ENCODE peak calls at places on chromosomes 2 and 18, in eight cellular contexts. One of them, this sample, is unnamed.

GRCh38 chr2:96239745-96240264 is 26.0 kb downstream of the TMEM127 start:
- DNase-seq in fibroblast of the aortic adventitia: no peak
- DNase-seq in lower lobe of right lung: no peak
- DNase-seq in RWPE2: no peak
- DNase-seq in IMR-90: no peak
- DNase-seq in fibroblast of mammary gland: no peak
- DNase-seq in fibroblast of lung: no peak
- DNase-seq in right atrium auricular region: no peak
- DNase-seq in this sample: peak

GRCh38 chr18:29969876-29970275 is 1072.7 kb downstream of the DSC3 start:
- DNase-seq in fibroblast of the aortic adventitia: no peak
- DNase-seq in lower lobe of right lung: no peak
- DNase-seq in RWPE2: no peak
- DNase-seq in IMR-90: no peak
- DNase-seq in fibroblast of mammary gland: no peak
- DNase-seq in fibroblast of lung: no peak
- DNase-seq in right atrium auricular region: no peak
- DNase-seq in this sample: no peak

GRCh38 chr2:32832821-32833220 is 113.9 kb upstream of the LTBP1 start:
- DNase-seq in fibroblast of the aortic adventitia: peak
- DNase-seq in lower lobe of right lung: no peak
- DNase-seq in RWPE2: no peak
- DNase-seq in IMR-90: peak
- DNase-seq in fibroblast of mammary gland: peak
- DNase-seq in fibroblast of lung: peak
- DNase-seq in right atrium auricular region: no peak
- DNase-seq in this sample: peak

GRCh38 chr18:32308493-32309120 is 118.8 kb downstream of the MEP1B start:
- DNase-seq in fibroblast of the aortic adventitia: peak
- DNase-seq in lower lobe of right lung: no peak
- DNase-seq in RWPE2: no peak
- DNase-seq in IMR-90: peak
- DNase-seq in fibroblast of mammary gland: peak
- DNase-seq in fibroblast of lung: peak
- DNase-seq in right atrium auricular region: no peak
- DNase-seq in this sample: no peak

GRCh38 chr18:75659535-75660023 is 232.1 kb upstream of the SMIM21 start:
- DNase-seq in fibroblast of the aortic adventitia: no peak
- DNase-seq in lower lobe of right lung: no peak
- DNase-seq in RWPE2: no peak
- DNase-seq in IMR-90: no peak
- DNase-seq in fibroblast of mammary gland: no peak
- DNase-seq in fibroblast of lung: no peak
- DNase-seq in right atrium auricular region: no peak
- DNase-seq in this sample: no peak

GRCh38 chr2:232310189-232310588 is 68.4 kb upstream of the ALPP start:
- DNase-seq in fibroblast of the aortic adventitia: no peak
- DNase-seq in lower lobe of right lung: no peak
- DNase-seq in RWPE2: no peak
- DNase-seq in IMR-90: no peak
- DNase-seq in fibroblast of mammary gland: no peak
- DNase-seq in fibroblast of lung: no peak
- DNase-seq in right atrium auricular region: no peak
- DNase-seq in this sample: no peak

GRCh38 chr2:235049719-235050118 is 97.9 kb downstream of the SH3BP4 start:
- DNase-seq in fibroblast of the aortic adventitia: no peak
- DNase-seq in lower lobe of right lung: no peak
- DNase-seq in RWPE2: no peak
- DNase-seq in IMR-90: no peak
- DNase-seq in fibroblast of mammary gland: no peak
- DNase-seq in fibroblast of lung: no peak
- DNase-seq in right atrium auricular region: no peak
- DNase-seq in this sample: no peak

GRCh38 chr2:197972017-197972416 is 167.6 kb downstream of the PLCL1 start:
- DNase-seq in fibroblast of the aortic adventitia: peak
- DNase-seq in lower lobe of right lung: no peak
- DNase-seq in RWPE2: no peak
- DNase-seq in IMR-90: peak
- DNase-seq in fibroblast of mammary gland: peak
- DNase-seq in fibroblast of lung: peak
- DNase-seq in right atrium auricular region: peak
- DNase-seq in this sample: no peak

GRCh38 chr2:196131384-196131861 is 40.0 kb downstream of the STK17B start:
- DNase-seq in fibroblast of the aortic adventitia: peak
- DNase-seq in lower lobe of right lung: peak
- DNase-seq in RWPE2: no peak
- DNase-seq in IMR-90: peak
- DNase-seq in fibroblast of mammary gland: peak
- DNase-seq in fibroblast of lung: peak
- DNase-seq in right atrium auricular region: no peak
- DNase-seq in this sample: peak

GRCh38 chr2:161250864-161251436 is 57.3 kb upstream of the PSMD14 start:
- DNase-seq in fibroblast of the aortic adventitia: peak
- DNase-seq in lower lobe of right lung: no peak
- DNase-seq in RWPE2: no peak
- DNase-seq in IMR-90: peak
- DNase-seq in fibroblast of mammary gland: peak
- DNase-seq in fibroblast of lung: peak
- DNase-seq in right atrium auricular region: no peak
- DNase-seq in this sample: peak

GRCh38 chr2:3343012-3343411 is 34.6 kb downstream of the EIPR1 start:
- DNase-seq in fibroblast of the aortic adventitia: no peak
- DNase-seq in lower lobe of right lung: no peak
- DNase-seq in RWPE2: no peak
- DNase-seq in IMR-90: no peak
- DNase-seq in fibroblast of mammary gland: no peak
- DNase-seq in fibroblast of lung: no peak
- DNase-seq in right atrium auricular region: no peak
- DNase-seq in this sample: no peak

GRCh38 chr2:110948027-110948687 is 172.6 kb upstream of the BCL2L11 start:
- DNase-seq in fibroblast of the aortic adventitia: peak
- DNase-seq in lower lobe of right lung: no peak
- DNase-seq in RWPE2: no peak
- DNase-seq in IMR-90: no peak
- DNase-seq in fibroblast of mammary gland: peak
- DNase-seq in fibroblast of lung: peak
- DNase-seq in right atrium auricular region: no peak
- DNase-seq in this sample: no peak

GRCh38 chr2:26479131-26479970 is 1.4 kb upstream of the OTOF start:
- DNase-seq in fibroblast of the aortic adventitia: no peak
- DNase-seq in lower lobe of right lung: no peak
- DNase-seq in RWPE2: no peak
- DNase-seq in IMR-90: no peak
- DNase-seq in fibroblast of mammary gland: no peak
- DNase-seq in fibroblast of lung: no peak
- DNase-seq in right atrium auricular region: no peak
- DNase-seq in this sample: no peak

GRCh38 chr2:226776104-226776503 is 23.5 kb downstream of the IRS1 start:
- DNase-seq in fibroblast of the aortic adventitia: no peak
- DNase-seq in lower lobe of right lung: no peak
- DNase-seq in RWPE2: no peak
- DNase-seq in IMR-90: no peak
- DNase-seq in fibroblast of mammary gland: no peak
- DNase-seq in fibroblast of lung: no peak
- DNase-seq in right atrium auricular region: no peak
- DNase-seq in this sample: no peak

GRCh38 chr2:226831266-226831665 is 4.6 kb upstream of the RHBDD1 start:
- DNase-seq in fibroblast of the aortic adventitia: no peak
- DNase-seq in lower lobe of right lung: no peak
- DNase-seq in RWPE2: no peak
- DNase-seq in IMR-90: no peak
- DNase-seq in fibroblast of mammary gland: peak
- DNase-seq in fibroblast of lung: no peak
- DNase-seq in right atrium auricular region: no peak
- DNase-seq in this sample: no peak

GRCh38 chr2:237474511-237474911 is 12.5 kb upstream of the MLPH start:
- DNase-seq in fibroblast of the aortic adventitia: no peak
- DNase-seq in lower lobe of right lung: peak
- DNase-seq in RWPE2: no peak
- DNase-seq in IMR-90: no peak
- DNase-seq in fibroblast of mammary gland: peak
- DNase-seq in fibroblast of lung: peak
- DNase-seq in right atrium auricular region: no peak
- DNase-seq in this sample: no peak

GRCh38 chr2:161373939-161374338 is 42.2 kb upstream of the TBR1 start:
- DNase-seq in fibroblast of the aortic adventitia: peak
- DNase-seq in lower lobe of right lung: no peak
- DNase-seq in RWPE2: no peak
- DNase-seq in IMR-90: peak
- DNase-seq in fibroblast of mammary gland: peak
- DNase-seq in fibroblast of lung: peak
- DNase-seq in right atrium auricular region: no peak
- DNase-seq in this sample: no peak

GRCh38 chr18:42298744-42299685 is 344.0 kb downstream of the PIK3C3 start:
- DNase-seq in fibroblast of the aortic adventitia: peak
- DNase-seq in lower lobe of right lung: peak
- DNase-seq in RWPE2: no peak
- DNase-seq in IMR-90: peak
- DNase-seq in fibroblast of mammary gland: peak
- DNase-seq in fibroblast of lung: peak
- DNase-seq in right atrium auricular region: peak
- DNase-seq in this sample: peak

GRCh38 chr2:219544567-219544966 is 739 bp downstream of the TMEM198 start:
- DNase-seq in fibroblast of the aortic adventitia: no peak
- DNase-seq in lower lobe of right lung: no peak
- DNase-seq in RWPE2: no peak
- DNase-seq in IMR-90: no peak
- DNase-seq in fibroblast of mammary gland: no peak
- DNase-seq in fibroblast of lung: no peak
- DNase-seq in right atrium auricular region: no peak
- DNase-seq in this sample: no peak
- H3K4me3 ChIP-seq in fibroblast of the aortic adventitia: peak
- H3K4me3 ChIP-seq in lower lobe of right lung: peak
- H3K4me3 ChIP-seq in RWPE2: peak
- H3K4me3 ChIP-seq in IMR-90: no peak
- H3K4me3 ChIP-seq in fibroblast of mammary gland: no peak
- H3K4me3 ChIP-seq in fibroblast of lung: no peak
- H3K4me3 ChIP-seq in right atrium auricular region: no peak
- H3K4me3 ChIP-seq in this sample: peak

DNA sequence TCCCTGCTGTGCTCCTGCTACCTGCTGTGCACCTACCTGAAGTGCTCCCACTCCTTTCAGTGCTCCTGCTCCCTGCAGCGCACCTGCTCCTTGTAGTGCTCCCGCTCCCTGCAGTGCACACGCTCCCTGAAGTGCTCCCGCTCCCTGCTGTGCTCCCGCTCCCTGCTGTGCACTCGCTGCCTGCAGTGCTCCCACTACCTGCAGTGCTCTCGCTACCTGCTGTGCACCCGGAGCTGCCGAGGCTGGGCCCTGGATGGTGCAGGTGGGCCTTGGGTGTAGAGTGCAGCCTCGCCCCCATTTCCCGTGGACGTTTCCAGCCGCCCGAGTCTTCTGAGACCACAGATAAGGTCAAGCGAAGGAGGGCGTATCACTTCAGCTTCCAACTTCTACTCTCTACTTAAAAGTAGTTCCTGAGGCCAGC is 16.0 kb downstream of the TMEM18 start:
- DNase-seq in fibroblast of the aortic adventitia: no peak
- DNase-seq in lower lobe of right lung: no peak
- DNase-seq in RWPE2: no peak
- DNase-seq in IMR-90: no peak
- DNase-seq in fibroblast of mammary gland: no peak
- DNase-seq in fibroblast of lung: no peak
- DNase-seq in right atrium auricular region: no peak
- DNase-seq in this sample: no peak
- TF ChIP-seq CTCF in fibroblast of the aortic adventitia: no peak
- TF ChIP-seq CTCF in lower lobe of right lung: no peak
- TF ChIP-seq CTCF in RWPE2: no peak
- TF ChIP-seq CTCF in IMR-90: no peak
- TF ChIP-seq CTCF in fibroblast of mammary gland: no peak
- TF ChIP-seq CTCF in fibroblast of lung: no peak
- TF ChIP-seq CTCF in right atrium auricular region: no peak
- TF ChIP-seq CTCF in this sample: no peak

DNA sequence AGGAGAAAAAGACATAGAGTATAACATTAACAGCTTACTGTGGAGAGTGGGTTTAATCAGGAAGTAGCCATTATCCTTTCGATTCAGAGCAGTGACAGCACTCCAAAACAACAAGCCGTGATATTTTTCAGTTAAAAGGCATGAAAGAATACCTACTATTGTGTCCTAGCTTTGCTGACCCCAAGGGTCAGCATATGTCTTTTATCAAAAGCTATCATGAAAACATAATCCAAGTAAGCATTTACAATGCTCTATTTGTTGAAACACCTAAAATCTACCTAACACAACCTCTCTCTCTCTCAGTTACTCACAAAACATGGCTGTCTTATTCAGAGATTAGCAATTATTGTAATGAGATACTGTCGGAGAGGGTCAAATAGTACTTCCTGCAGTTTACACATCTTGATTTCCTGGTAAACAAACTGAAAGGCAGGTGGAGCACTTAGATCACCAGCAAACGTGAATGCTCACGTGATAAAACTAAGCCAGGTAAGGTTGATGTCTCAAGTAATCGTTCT is 100.0 kb downstream of the BAZ2B start:
- DNase-seq in fibroblast of the aortic adventitia: peak
- DNase-seq in lower lobe of right lung: no peak
- DNase-seq in RWPE2: no peak
- DNase-seq in IMR-90: peak
- DNase-seq in fibroblast of mammary gland: peak
- DNase-seq in fibroblast of lung: peak
- DNase-seq in right atrium auricular region: no peak
- DNase-seq in this sample: peak
- H3K4me3 ChIP-seq in fibroblast of the aortic adventitia: peak
- H3K4me3 ChIP-seq in lower lobe of right lung: peak
- H3K4me3 ChIP-seq in RWPE2: peak
- H3K4me3 ChIP-seq in IMR-90: peak
- H3K4me3 ChIP-seq in fibroblast of mammary gland: peak
- H3K4me3 ChIP-seq in fibroblast of lung: peak
- H3K4me3 ChIP-seq in right atrium auricular region: peak
- H3K4me3 ChIP-seq in this sample: no peak

GRCh38 chr2:24174851-24175277 is at the start of gene FAM228A:
- DNase-seq in fibroblast of the aortic adventitia: no peak
- DNase-seq in lower lobe of right lung: no peak
- DNase-seq in RWPE2: no peak
- DNase-seq in IMR-90: no peak
- DNase-seq in fibroblast of mammary gland: no peak
- DNase-seq in fibroblast of lung: no peak
- DNase-seq in right atrium auricular region: no peak
- DNase-seq in this sample: peak

GRCh38 chr2:24176326-24176725 is 1.5 kb downstream of the FAM228A start:
- DNase-seq in fibroblast of the aortic adventitia: no peak
- DNase-seq in lower lobe of right lung: no peak
- DNase-seq in RWPE2: no peak
- DNase-seq in IMR-90: no peak
- DNase-seq in fibroblast of mammary gland: no peak
- DNase-seq in fibroblast of lung: no peak
- DNase-seq in right atrium auricular region: no peak
- DNase-seq in this sample: no peak

GRCh38 chr2:24179683-24180082 is 4.8 kb downstream of the FAM228A start:
- DNase-seq in fibroblast of the aortic adventitia: no peak
- DNase-seq in lower lobe of right lung: no peak
- DNase-seq in RWPE2: no peak
- DNase-seq in IMR-90: no peak
- DNase-seq in fibroblast of mammary gland: no peak
- DNase-seq in fibroblast of lung: no peak
- DNase-seq in right atrium auricular region: no peak
- DNase-seq in this sample: no peak

DNA sequence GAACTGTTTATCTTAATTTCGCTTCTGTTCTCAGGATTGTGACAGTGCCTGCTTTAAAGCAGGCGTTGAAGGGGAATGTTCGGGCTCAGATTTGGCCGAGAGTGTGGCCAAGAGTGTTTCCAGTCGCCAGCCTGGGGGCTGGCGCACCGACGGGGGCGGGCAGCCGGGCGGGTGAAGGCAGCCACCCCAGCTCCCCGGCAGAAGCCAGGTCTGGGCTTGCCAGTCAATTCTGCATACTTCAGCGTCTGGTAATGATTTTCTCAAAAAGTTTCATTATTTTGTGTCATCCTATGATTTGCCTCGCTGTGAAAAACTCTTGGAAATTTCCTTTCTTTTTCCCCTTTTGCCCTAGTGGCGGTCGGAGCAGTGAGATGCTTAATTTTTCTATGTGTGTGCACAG is 778 bp downstream of the FAM228A start:
- DNase-seq in fibroblast of the aortic adventitia: peak
- DNase-seq in lower lobe of right lung: no peak
- DNase-seq in RWPE2: no peak
- DNase-seq in IMR-90: no peak
- DNase-seq in fibroblast of mammary gland: no peak
- DNase-seq in fibroblast of lung: no peak
- DNase-seq in right atrium auricular region: no peak
- DNase-seq in this sample: no peak
- TF ChIP-seq CTCF in fibroblast of the aortic adventitia: peak
- TF ChIP-seq CTCF in lower lobe of right lung: no peak
- TF ChIP-seq CTCF in RWPE2: no peak
- TF ChIP-seq CTCF in IMR-90: no peak
- TF ChIP-seq CTCF in fibroblast of mammary gland: no peak
- TF ChIP-seq CTCF in fibroblast of lung: peak
- TF ChIP-seq CTCF in right atrium auricular region: no peak
- TF ChIP-seq CTCF in this sample: no peak

This sample was measured in GM23338.